ENCODE peak calls at places on chromosomes 7 and 10, in six cellular contexts. I is neuronal stem cell, F is mesenchymal stem cell, Y is IMR-90, H is H1, O is mesendoderm. R is an unnamed sample.

GRCh38 chr7:133434246-133434865 is 181.5 kb downstream of the EXOC4 start:
- DNase-seq in I (no peak), F (peak; percentile 41), Y (peak; percentile 49), H (no peak), O (peak; percentile 60), R (no peak)

GRCh38 chr10:112454910-112455779 is 8.1 kb downstream of the VTI1A start:
- DNase-seq in I (no peak), F (no peak), Y (no peak), H (no peak), O (no peak), R (no peak)

GRCh38 chr10:78247821-78248220 is 214.2 kb downstream of the RPS24 start:
- DNase-seq in I (no peak), F (no peak), Y (no peak), H (no peak), O (no peak), R (no peak)

GRCh38 chr10:3763035-3763456 is 22.0 kb downstream of the KLF6 start:
- DNase-seq in I (no peak), F (peak; percentile 43), Y (peak; percentile 59), H (no peak), O (no peak), R (no peak)

GRCh38 chr7:154783281-154783909 is 219.5 kb downstream of the PAXIP1 start:
- DNase-seq in I (no peak), F (no peak), Y (no peak), H (no peak), O (no peak), R (no peak)

GRCh38 chr7:81470084-81470723 is 299.6 kb downstream of the HGF start:
- DNase-seq in I (peak; percentile 37), F (peak; percentile 73), Y (peak; percentile 81), H (peak; percentile 69), O (peak; percentile 83), R (peak; percentile 72)

GRCh38 chr10:29714096-29714874 is 79.5 kb upstream of the SVIL start:
- DNase-seq in I (no peak), F (peak; percentile 93), Y (peak; percentile 93), H (no peak), O (no peak), R (no peak)

GRCh38 chr10:110208614-110209398 is 1.4 kb downstream of the MXI1 start:
- DNase-seq in I (no peak), F (peak; percentile 67), Y (peak; percentile 46), H (no peak), O (no peak), R (no peak)

GRCh38 chr10:120042705-120043104 is 150.2 kb downstream of the SEC23IP start:
- DNase-seq in I (no peak), F (no peak), Y (no peak), H (no peak), O (no peak), R (no peak)

GRCh38 chr7:40673285-40673684 is 538.5 kb downstream of the SUGCT start:
- DNase-seq in I (no peak), F (peak; percentile 58), Y (peak; percentile 93), H (no peak), O (no peak), R (no peak)

GRCh38 chr10:116606061-116606483 is 14.7 kb upstream of the PNLIPRP2 start:
- DNase-seq in I (no peak), F (no peak), Y (no peak), H (no peak), O (no peak), R (no peak)

GRCh38 chr10:28661035-28661434 is 16.3 kb upstream of the BAMBI start:
- DNase-seq in I (no peak), F (peak; percentile 78), Y (peak; percentile 85), H (no peak), O (no peak), R (no peak)

GRCh38 chr10:79981673-79982485 is 33.0 kb upstream of the SFTPD start:
- DNase-seq in I (peak; percentile 36), F (peak; percentile 43), Y (peak; percentile 2), H (peak; percentile 79), O (peak; percentile 76), R (peak; percentile 80)

GRCh38 chr7:131076032-131076431 is 251.6 kb upstream of the MKLN1 start:
- DNase-seq in I (no peak), F (no peak), Y (peak; percentile 92), H (no peak), O (no peak), R (no peak)

GRCh38 chr10:99779335-99779734 is 3.1 kb upstream of the ABCC2 start:
- DNase-seq in I (no peak), F (peak; percentile 88), Y (peak; percentile 83), H (no peak), O (no peak), R (no peak)

GRCh38 chr7:157004050-157004838 is 6.2 kb downstream of the MNX1 start:
- DNase-seq in I (no peak), F (peak; percentile 33), Y (peak; percentile 13), H (no peak), O (peak; percentile 72), R (no peak)

GRCh38 chr7:137287651-137288258 is 55.8 kb downstream of the PTN start:
- DNase-seq in I (no peak), F (peak; percentile 9), Y (peak; percentile 12), H (no peak), O (peak; percentile 24), R (no peak)

GRCh38 chr7:11313801-11314200 is 340.1 kb downstream of the PHF14 start:
- DNase-seq in I (no peak), F (no peak), Y (no peak), H (no peak), O (no peak), R (no peak)

GRCh38 chr7:56092789-56093531 is at the start of gene PHKG1:
- DNase-seq in I (no peak), F (peak; percentile 29), Y (peak; percentile 81), H (no peak), O (peak; percentile 48), R (peak; percentile 48)

GRCh38 chr10:7161484-7162283 is 249.2 kb downstream of the SFMBT2 start:
- DNase-seq in I (no peak), F (no peak), Y (no peak), H (no peak), O (no peak), R (no peak)

GRCh38 chr7:98251844-98252639 is at the start of gene TECPR1:
- DNase-seq in I (peak; percentile 87), F (peak; percentile 93), Y (peak; percentile 86), H (peak; percentile 94), O (peak; percentile 94), R (peak; percentile 96)
- H3K23ac ChIP-seq in I (peak within 1 kb of the TSS; percentile 93), F (no peak within 1 kb of the TSS), Y (no peak within 1 kb of the TSS), H (no peak within 1 kb of the TSS), O (no peak within 1 kb of the TSS), R (no peak within 1 kb of the TSS)

GRCh38 chr7:83876593-83876992 is 227.7 kb upstream of the SEMA3E start:
- DNase-seq in I (no peak), F (peak; percentile 25), Y (peak; percentile 7), H (no peak), O (peak; percentile 19), R (no peak)

GRCh38 chr7:83882551-83882950 is 233.6 kb upstream of the SEMA3E start:
- DNase-seq in I (no peak), F (no peak), Y (no peak), H (no peak), O (no peak), R (no peak)

DNA sequence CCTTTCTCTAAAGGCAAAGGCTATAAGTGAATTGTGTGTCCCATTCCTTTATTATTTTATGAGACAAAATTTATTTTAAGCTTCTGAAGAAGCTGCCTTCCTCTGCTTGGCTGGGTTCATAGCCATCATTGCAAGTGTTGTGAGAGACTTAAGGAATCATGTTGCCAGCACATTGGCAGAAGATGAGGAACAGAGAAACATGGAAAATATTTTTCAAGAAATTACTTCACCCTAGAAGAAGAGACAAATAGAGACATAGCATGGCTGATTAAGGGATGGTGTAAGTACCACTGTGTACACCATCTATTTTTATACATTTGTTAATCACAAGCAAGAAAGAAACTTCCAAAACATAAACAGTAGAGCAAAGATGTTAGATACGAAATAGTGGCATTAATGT is 230.2 kb upstream of the SEMA3E start:
- DNase-seq in I (no peak), F (no peak), Y (no peak), H (no peak), O (no peak), R (no peak)
- H2BK15ac ChIP-seq in I (no peak overlapping the region), F (no peak overlapping the region), Y (no peak overlapping the region), H (no peak overlapping the region), O (no peak overlapping the region), R (no peak overlapping the region)

GRCh38 chr10:13162013-13162364 is 631 bp downstream of the MCM10 start:
- DNase-seq in I (peak; percentile 9), F (peak; percentile 33), Y (no peak), H (no peak), O (peak; percentile 34), R (no peak)

GRCh38 chr10:13158401-13158800 is 3.0 kb upstream of the MCM10 start:
- DNase-seq in I (no peak), F (no peak), Y (no peak), H (no peak), O (no peak), R (no peak)

GRCh38 chr10:13160934-13161266 is 458 bp upstream of the MCM10 start:
- DNase-seq in I (no peak), F (no peak), Y (no peak), H (no peak), O (no peak), R (no peak)

GRCh38 chr10:13163859-13164258 is 2.5 kb downstream of the MCM10 start:
- DNase-seq in I (no peak), F (no peak), Y (no peak), H (no peak), O (no peak), R (no peak)

GRCh38 chr10:13161267-13162012 is at the start of gene MCM10:
- DNase-seq in I (peak; percentile 98), F (peak; percentile 99), Y (peak; percentile 100), H (peak; percentile 99), O (peak; percentile 100), R (peak; percentile 99)
- H3K23ac ChIP-seq in I (no peak within 1 kb of the TSS), F (no peak within 1 kb of the TSS), Y (peak within 1 kb of the TSS; percentile 92), H (no peak within 1 kb of the TSS), O (peak within 1 kb of the TSS; percentile 73), R (no peak within 1 kb of the TSS)

GRCh38 chr7:66110861-66111260 is 3.8 kb upstream of the CRCP start:
- DNase-seq in I (no peak), F (peak; percentile 90), Y (peak; percentile 95), H (no peak), O (peak; percentile 16), R (no peak)
- H2BK15ac ChIP-seq in I (no peak overlapping the region), F (no peak overlapping the region), Y (peak overlapping the region; percentile 77), H (no peak overlapping the region), O (no peak overlapping the region), R (no peak overlapping the region)

DNA sequence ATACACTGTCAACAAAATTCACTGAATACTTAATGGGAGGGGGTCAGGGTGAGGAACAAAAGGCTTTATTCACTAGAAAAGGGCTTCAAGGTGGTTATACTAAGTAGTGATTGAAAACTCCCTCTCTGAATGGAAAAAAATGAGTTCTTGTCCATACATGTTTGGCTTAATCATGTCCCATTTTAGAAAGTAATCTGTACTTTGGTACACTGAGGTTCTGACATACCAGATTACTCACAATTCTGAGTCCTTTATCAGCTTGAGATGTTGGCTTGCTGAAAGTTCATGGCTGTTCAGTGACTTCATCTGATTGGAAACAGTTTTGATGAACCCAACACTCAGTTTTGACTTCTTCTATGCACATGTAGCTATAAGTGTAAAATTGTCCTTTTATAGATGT is 12.8 kb upstream of the NOBOX start:
- DNase-seq in I (no peak), F (no peak), Y (no peak), H (no peak), O (no peak), R (no peak)
- H3K23ac ChIP-seq in I (no peak overlapping the region), F (no peak overlapping the region), Y (no peak overlapping the region), H (no peak overlapping the region), O (no peak overlapping the region), R (no peak overlapping the region)

R was measured in H9.